ENCODE peak calls at places on chromosomes 4 and X, in seven cellular contexts. One of them, this sample, is unnamed.

GRCh38 chrX:108022491-108023089 is 22.3 kb upstream of the VSIG1 start:
- DNase-seq in CD4-positive, alpha-beta T cell: no peak
- DNase-seq in uterus: no peak
- DNase-seq in NCI-H1694 treated with DMSO at 0.1 percent for 48 hours: no peak
- DNase-seq in GM12865: no peak
- DNase-seq in NCI-H1105: no peak
- DNase-seq in HuH-7: no peak
- DNase-seq in this sample: no peak

GRCh38 chrX:349702-350101 is 31.1 kb upstream of the GTPBP6 start:
- DNase-seq in HuH-7: no peak
- DNase-seq in NCI-H1105: no peak
- DNase-seq in uterus: no peak
- DNase-seq in NCI-H1694 treated with DMSO at 0.1 percent for 48 hours: no peak
- DNase-seq in CD4-positive, alpha-beta T cell: no peak
- DNase-seq in GM12865: no peak
- DNase-seq in this sample: no peak

GRCh38 chr4:173074501-173074946 is 94.1 kb upstream of the GALNT7 start:
- DNase-seq in NCI-H1694 treated with DMSO at 0.1 percent for 48 hours: no peak
- DNase-seq in CD4-positive, alpha-beta T cell: no peak
- DNase-seq in uterus: no peak
- DNase-seq in NCI-H1105: no peak
- DNase-seq in GM12865: peak; percentile 9
- DNase-seq in HuH-7: peak; percentile 5
- DNase-seq in this sample: peak; percentile 13

GRCh38 chrX:15882704-15883539 is 28.3 kb upstream of the AP1S2 start:
- DNase-seq in HuH-7: no peak
- DNase-seq in NCI-H1105: no peak
- DNase-seq in GM12865: peak; percentile 76
- DNase-seq in CD4-positive, alpha-beta T cell: no peak
- DNase-seq in NCI-H1694 treated with DMSO at 0.1 percent for 48 hours: no peak
- DNase-seq in uterus: no peak
- DNase-seq in this sample: no peak

GRCh38 chr4:98601719-98602118 is 56.7 kb downstream of the TSPAN5 start:
- DNase-seq in CD4-positive, alpha-beta T cell: no peak
- DNase-seq in HuH-7: no peak
- DNase-seq in uterus: no peak
- DNase-seq in NCI-H1105: no peak
- DNase-seq in NCI-H1694 treated with DMSO at 0.1 percent for 48 hours: no peak
- DNase-seq in GM12865: no peak
- DNase-seq in this sample: no peak

GRCh38 chrX:10326578-10326977 is 169.8 kb downstream of the CLCN4 start:
- DNase-seq in CD4-positive, alpha-beta T cell: no peak
- DNase-seq in GM12865: peak; percentile 2
- DNase-seq in HuH-7: no peak
- DNase-seq in NCI-H1694 treated with DMSO at 0.1 percent for 48 hours: no peak
- DNase-seq in uterus: no peak
- DNase-seq in NCI-H1105: no peak
- DNase-seq in this sample: no peak

GRCh38 chr4:72076562-72076961 is 44.8 kb downstream of the NPFFR2 start:
- DNase-seq in NCI-H1694 treated with DMSO at 0.1 percent for 48 hours: no peak
- DNase-seq in HuH-7: no peak
- DNase-seq in CD4-positive, alpha-beta T cell: no peak
- DNase-seq in uterus: no peak
- DNase-seq in GM12865: no peak
- DNase-seq in NCI-H1105: no peak
- DNase-seq in this sample: no peak

GRCh38 chr4:159206427-159206871 is 103.6 kb downstream of the RAPGEF2 start:
- DNase-seq in CD4-positive, alpha-beta T cell: no peak
- DNase-seq in NCI-H1105: no peak
- DNase-seq in GM12865: peak; percentile 88
- DNase-seq in NCI-H1694 treated with DMSO at 0.1 percent for 48 hours: no peak
- DNase-seq in HuH-7: no peak
- DNase-seq in uterus: no peak
- DNase-seq in this sample: no peak

GRCh38 chr4:133151301-133151680 is 2.2 kb downstream of the PCDH10 start:
- DNase-seq in uterus: no peak
- DNase-seq in CD4-positive, alpha-beta T cell: no peak
- DNase-seq in NCI-H1694 treated with DMSO at 0.1 percent for 48 hours: no peak
- DNase-seq in HuH-7: peak; percentile 1
- DNase-seq in GM12865: no peak
- DNase-seq in NCI-H1105: no peak
- DNase-seq in this sample: no peak

GRCh38 chrX:45788941-45789348 is 588.3 kb upstream of the DIPK2B start:
- DNase-seq in GM12865: no peak
- DNase-seq in NCI-H1694 treated with DMSO at 0.1 percent for 48 hours: no peak
- DNase-seq in uterus: no peak
- DNase-seq in NCI-H1105: no peak
- DNase-seq in HuH-7: no peak
- DNase-seq in CD4-positive, alpha-beta T cell: no peak
- DNase-seq in this sample: no peak

GRCh38 chr4:146637853-146638800 is 566 bp upstream of the POU4F2 start:
- DNase-seq in GM12865: no peak
- DNase-seq in NCI-H1105: peak; percentile 62
- DNase-seq in HuH-7: no peak
- DNase-seq in CD4-positive, alpha-beta T cell: no peak
- DNase-seq in uterus: no peak
- DNase-seq in NCI-H1694 treated with DMSO at 0.1 percent for 48 hours: no peak
- DNase-seq in this sample: no peak